ENCODE peak calls at places on chromosome 1, in five cellular contexts. N, D, V, J and Q are unnamed samples.

GRCh38 chr1:18794561-18794960 is 64.9 kb downstream of the TAS1R2 start:
- DNase-seq in D (no peak), V (no peak), N (no peak), J (no peak), Q (no peak)

GRCh38 chr1:244242446-244242845 is 191.4 kb downstream of the ZBTB18 start:
- DNase-seq in J (no peak), D (no peak), N (no peak), V (no peak), Q (no peak)

GRCh38 chr1:167935252-167936067 is 1.0 kb upstream of the DCAF6 start:
- DNase-seq in V (no peak), D (no peak), J (peak), N (peak), Q (peak)

GRCh38 chr1:245247791-245248789 is 93.3 kb downstream of the KIF26B start:
- DNase-seq in V (no peak), D (no peak), J (no peak), N (no peak), Q (no peak)

GRCh38 chr1:43285269-43285986 is at the start of gene C1orf210:
- DNase-seq in D (peak), V (peak), J (no peak), N (no peak), Q (no peak)

GRCh38 chr1:70442486-70442885 is 31.4 kb downstream of the CTH start:
- DNase-seq in J (no peak), D (no peak), N (no peak), V (no peak), Q (no peak)

GRCh38 chr1:38028105-38028591 is 15.6 kb downstream of the UTP11 start:
- DNase-seq in D (no peak), N (no peak), J (no peak), V (peak), Q (no peak)

GRCh38 chr1:58931761-58932160 is 147.9 kb upstream of the JUN start:
- DNase-seq in N (no peak), V (no peak), J (no peak), D (no peak), Q (no peak)

GRCh38 chr1:65528104-65528503 is 107.6 kb downstream of the LEPR start:
- DNase-seq in N (no peak), V (no peak), J (no peak), D (no peak), Q (no peak)

GRCh38 chr1:25992689-25993146 is 5.1 kb downstream of the PAFAH2 start:
- DNase-seq in N (no peak), V (no peak), D (no peak), J (no peak), Q (no peak)

GRCh38 chr1:25989440-25989839 is 8.4 kb downstream of the PAFAH2 start:
- DNase-seq in V (no peak), D (no peak), J (no peak), N (no peak), Q (no peak)

GRCh38 chr1:25990702-25991395 is 7.0 kb downstream of the PAFAH2 start:
- DNase-seq in V (no peak), J (no peak), N (no peak), D (no peak), Q (no peak)

GRCh38 chr1:25991937-25992688 is 5.8 kb downstream of the PAFAH2 start:
- DNase-seq in N (no peak), J (peak), V (no peak), D (no peak), Q (peak)

GRCh38 chr1:25989860-25990650 is 7.8 kb downstream of the PAFAH2 start:
- DNase-seq in V (no peak), J (no peak), N (no peak), D (no peak), Q (peak)
- H3K4me3 ChIP-seq in V (peak), J (no peak), N (no peak), D (no peak), Q (no peak)

GRCh38 chr1:196902344-196902743 is 14.5 kb downstream of the CFHR4 start:
- DNase-seq in N (no peak), V (no peak), D (no peak), J (no peak), Q (peak)
- TF ChIP-seq CTCF in N (no peak), V (no peak), D (no peak), J (no peak), Q (no peak)

GRCh38 chr1:101311146-101311892 is 74.5 kb downstream of the S1PR1 start:
- DNase-seq in D (no peak), J (no peak), V (no peak), N (no peak), Q (no peak)

GRCh38 chr1:101308935-101309333 is 72.1 kb downstream of the S1PR1 start:
- DNase-seq in N (no peak), V (no peak), D (no peak), J (no peak), Q (no peak)

GRCh38 chr1:101312192-101312591 is 75.4 kb downstream of the S1PR1 start:
- DNase-seq in N (no peak), V (no peak), D (no peak), J (no peak), Q (no peak)

GRCh38 chr1:101309334-101310221 is 72.8 kb downstream of the S1PR1 start:
- DNase-seq in N (peak), V (peak), J (peak), D (peak), Q (peak)

DNA sequence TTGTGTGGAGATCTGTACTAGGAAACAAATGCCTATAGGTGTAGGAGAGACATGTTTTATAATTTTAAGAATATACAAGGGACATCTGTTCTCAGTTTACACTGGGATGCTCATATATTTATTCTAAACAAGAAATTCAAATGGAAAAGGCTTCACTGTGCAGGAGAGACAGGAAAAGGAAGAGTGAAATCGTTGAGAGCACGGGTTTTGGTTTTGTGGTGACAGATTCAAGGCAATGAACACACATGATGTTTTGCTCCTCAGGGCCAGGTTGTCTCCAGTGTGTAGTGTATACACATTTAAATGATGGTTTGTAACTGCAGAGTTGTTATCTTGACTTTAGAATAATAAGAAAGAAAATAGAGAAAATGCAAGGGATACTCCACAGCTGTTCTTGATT is 73.7 kb downstream of the S1PR1 start:
- DNase-seq in N (no peak), D (no peak), V (no peak), J (no peak), Q (no peak)
- H3K4me3 ChIP-seq in N (no peak), D (no peak), V (no peak), J (no peak), Q (no peak)

DNA sequence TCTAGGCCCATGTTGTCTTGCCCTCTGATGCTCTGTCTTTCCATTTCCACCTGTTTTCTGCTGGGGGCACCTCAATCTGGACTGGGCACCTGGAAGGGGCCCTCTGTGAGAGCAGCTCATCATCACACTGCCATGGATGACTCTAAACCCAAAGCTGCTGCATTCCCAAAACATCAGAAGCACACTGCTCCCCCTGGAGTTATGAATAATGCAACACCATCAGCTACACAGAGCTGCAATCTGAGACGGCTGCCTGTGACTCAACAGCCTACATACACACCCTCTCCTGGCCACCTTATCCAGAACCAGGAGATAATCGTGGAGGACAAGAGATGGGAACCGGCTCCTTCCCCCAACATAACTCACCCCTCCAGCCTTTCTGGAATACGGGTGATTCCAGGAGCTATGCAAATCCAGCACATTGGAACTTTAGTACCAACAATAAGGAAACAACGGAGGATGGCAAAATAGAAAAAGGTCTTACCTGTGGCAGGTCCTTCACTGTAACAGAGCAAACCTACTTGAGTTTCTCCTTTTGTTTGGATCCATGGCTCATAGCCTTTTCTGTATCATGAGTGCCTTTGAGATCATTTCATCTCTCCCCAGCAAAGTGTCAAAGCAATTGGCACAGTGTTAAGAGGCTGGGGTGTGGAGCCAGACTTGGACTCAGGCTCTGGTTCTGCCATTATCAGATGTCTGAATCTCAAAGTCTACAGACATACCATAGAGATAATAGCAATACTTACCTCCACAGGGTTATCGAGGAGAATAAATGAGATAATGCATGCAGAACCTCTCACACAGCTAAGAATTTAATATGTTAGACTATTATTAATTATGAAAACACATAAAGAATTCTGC is 29.3 kb downstream of the AK2 start:
- DNase-seq in V (no peak), D (no peak), N (peak), J (peak), Q (peak)
- TF ChIP-seq CTCF in V (peak), D (peak), N (peak), J (peak), Q (peak)

DNA sequence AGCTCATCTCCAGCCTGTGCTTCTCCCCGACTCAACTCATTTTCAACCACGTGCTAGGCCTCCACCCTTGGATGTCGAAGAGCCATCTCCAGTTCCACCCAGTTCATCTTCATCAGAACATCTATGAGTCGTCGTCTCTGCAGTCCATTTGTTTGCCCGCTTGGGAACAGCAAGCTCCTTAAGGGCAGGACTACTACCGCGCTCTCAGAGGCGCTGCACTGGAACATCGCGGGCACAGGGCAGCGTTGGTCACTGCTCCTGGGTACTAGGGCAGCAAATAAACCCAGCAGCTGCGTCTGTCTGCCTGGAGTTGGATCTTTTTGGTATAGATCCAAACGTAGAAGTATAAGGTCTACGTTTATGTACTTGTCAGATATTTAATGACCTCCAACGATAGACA is 478 bp upstream of the PRDM2 start:
- DNase-seq in D (peak), V (no peak), J (peak), N (peak), Q (peak)
- H3K4me3 ChIP-seq in D (peak), V (peak), J (peak), N (no peak), Q (peak)

GRCh38 chr1:25247829-25248754 is 838 bp upstream of the RSRP1 start:
- DNase-seq in D (no peak), J (no peak), N (peak), V (no peak), Q (no peak)
- TF ChIP-seq CTCF in D (no peak), J (no peak), N (no peak), V (peak), Q (no peak)

DNA sequence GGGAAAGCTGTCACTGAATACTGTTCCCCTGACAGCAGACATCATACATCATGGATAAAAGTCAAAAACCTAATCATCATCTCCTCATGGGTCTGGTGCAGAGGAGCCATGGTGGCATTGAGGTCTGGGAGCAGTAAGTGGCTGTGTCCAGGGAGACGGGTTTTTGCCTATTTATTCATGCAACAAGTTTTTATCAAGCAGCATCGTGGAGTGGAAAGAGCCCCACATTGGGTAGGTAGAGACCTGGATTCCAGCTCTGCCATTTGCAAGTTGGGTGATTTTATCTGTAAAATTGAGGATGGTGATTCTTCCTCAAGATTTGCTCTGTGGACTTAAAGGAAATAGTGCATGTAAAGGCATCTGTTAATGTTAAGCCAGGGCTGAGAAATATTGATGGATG is 4.2 kb downstream of the CACHD1 start:
- DNase-seq in V (no peak), J (no peak), N (no peak), D (no peak), Q (no peak)
- H3K4me3 ChIP-seq in V (no peak), J (no peak), N (no peak), D (no peak), Q (no peak)